ENCODE peak calls at places on chromosomes 7 and 10, in eight cellular contexts. I, B, O, X, U, D, C and A are unnamed samples. For H3K27me3, the result is how much of the 10 kb centered on the place peaks cover.

GRCh38 chr10:7408003-7408493 is 2.8 kb downstream of the SFMBT2 start:
- DNase-seq in I (no peak), B (peak), O (no peak), X (peak), U (no peak), D (peak), C (peak), A (peak)

GRCh38 chr7:25624001-25624400 is 395.7 kb upstream of the NPVF start:
- DNase-seq in I (no peak), B (no peak), O (no peak), X (no peak), U (no peak), D (no peak), C (no peak), A (no peak)

GRCh38 chr7:102044984-102045673 is 227.7 kb downstream of the CUX1 start:
- DNase-seq in I (peak), B (no peak), O (peak), X (no peak), U (no peak), D (no peak), C (peak), A (peak)

GRCh38 chr7:977326-978048 is 2.1 kb upstream of the COX19 start:
- DNase-seq in I (no peak), B (no peak), O (no peak), X (no peak), U (no peak), D (no peak), C (no peak), A (peak)

GRCh38 chr7:133971658-133972057 is 155.5 kb upstream of the LRGUK start:
- DNase-seq in I (no peak), B (no peak), O (no peak), X (no peak), U (no peak), D (no peak), C (no peak), A (no peak)

GRCh38 chr7:116591202-116592040 is 66.6 kb downstream of the CAV1 start:
- DNase-seq in I (no peak), B (no peak), O (no peak), X (no peak), U (no peak), D (no peak), C (no peak), A (no peak)

GRCh38 chr10:89301231-89301630 is 615 bp upstream of the IFIT2 start:
- DNase-seq in I (peak), B (no peak), O (no peak), X (no peak), U (no peak), D (peak), C (no peak), A (peak)

GRCh38 chr7:130903358-130903974 is 169.5 kb upstream of the KLF14 start:
- DNase-seq in I (no peak), B (no peak), O (peak), X (no peak), U (no peak), D (no peak), C (no peak), A (no peak)

GRCh38 chr10:82982110-82982608 is 1107.2 kb downstream of the NRG3 start:
- DNase-seq in I (no peak), B (no peak), O (peak), X (no peak), U (no peak), D (no peak), C (no peak), A (no peak)

GRCh38 chr7:4849390-4849789 is 12.4 kb downstream of the PAPOLB start:
- DNase-seq in I (peak), B (no peak), O (peak), X (no peak), U (no peak), D (no peak), C (no peak), A (peak)

GRCh38 chr10:58919927-58920654 is 256.4 kb upstream of the PHYHIPL start:
- DNase-seq in I (no peak), B (no peak), O (peak), X (no peak), U (no peak), D (no peak), C (no peak), A (no peak)

GRCh38 chr7:46628389-46628788 is 707.3 kb upstream of the IGFBP3 start:
- DNase-seq in I (no peak), B (no peak), O (no peak), X (no peak), U (no peak), D (no peak), C (no peak), A (no peak)

GRCh38 chr7:91293840-91294239 is 29.6 kb downstream of the FZD1 start:
- DNase-seq in I (no peak), B (no peak), O (no peak), X (no peak), U (no peak), D (no peak), C (no peak), A (no peak)

GRCh38 chr7:82234457-82235049 is 209.0 kb downstream of the CACNA2D1 start:
- DNase-seq in I (no peak), B (no peak), O (no peak), X (no peak), U (peak), D (no peak), C (no peak), A (no peak)

GRCh38 chr10:123428302-123428701 is 237.9 kb upstream of the GPR26 start:
- DNase-seq in I (no peak), B (no peak), O (no peak), X (no peak), U (no peak), D (no peak), C (no peak), A (no peak)

GRCh38 chr10:129500617-129501339 is 33.7 kb downstream of the MGMT start:
- DNase-seq in I (no peak), B (no peak), O (no peak), X (no peak), U (no peak), D (no peak), C (no peak), A (no peak)

GRCh38 chr10:124152781-124153600 is 59.6 kb upstream of the CHST15 start:
- DNase-seq in I (peak), B (no peak), O (peak), X (peak), U (no peak), D (peak), C (peak), A (no peak)

GRCh38 chr10:10605551-10606081 is 412.1 kb upstream of the CELF2 start:
- DNase-seq in I (peak), B (no peak), O (peak), X (peak), U (no peak), D (no peak), C (no peak), A (peak)

GRCh38 chr10:131452926-131453771 is 141.6 kb upstream of the TCERG1L start:
- DNase-seq in I (no peak), B (no peak), O (no peak), X (no peak), U (peak), D (no peak), C (peak), A (peak)

GRCh38 chr7:15199482-15199881 is 296.9 kb upstream of the DGKB start:
- DNase-seq in I (no peak), B (no peak), O (peak), X (no peak), U (no peak), D (no peak), C (no peak), A (no peak)

GRCh38 chr7:101576993-101577392 is 52.1 kb downstream of the MYL10 start:
- DNase-seq in I (no peak), B (no peak), O (no peak), X (no peak), U (no peak), D (no peak), C (no peak), A (no peak)

GRCh38 chr10:96370575-96371157 is 11.9 kb upstream of the OPALIN start:
- DNase-seq in I (peak), B (peak), O (peak), X (no peak), U (peak), D (peak), C (peak), A (peak)

GRCh38 chr7:22613466-22613865 is 113.5 kb upstream of the STEAP1B start:
- DNase-seq in I (no peak), B (no peak), O (no peak), X (no peak), U (no peak), D (no peak), C (no peak), A (no peak)

GRCh38 chr7:5827755-5828154 is 46.3 kb upstream of the RNF216 start:
- DNase-seq in I (no peak), B (peak), O (no peak), X (no peak), U (no peak), D (no peak), C (no peak), A (peak)

GRCh38 chr7:131190146-131190545 is 137.5 kb upstream of the MKLN1 start:
- DNase-seq in I (no peak), B (no peak), O (no peak), X (no peak), U (no peak), D (no peak), C (no peak), A (no peak)

GRCh38 chr10:106577266-106577665 is 587.2 kb downstream of the SORCS1 start:
- DNase-seq in I (no peak), B (no peak), O (peak), X (no peak), U (no peak), D (no peak), C (no peak), A (no peak)

GRCh38 chr7:3558410-3558809 is 257.4 kb downstream of the SDK1 start:
- DNase-seq in I (no peak), B (no peak), O (no peak), X (no peak), U (no peak), D (no peak), C (no peak), A (no peak)

GRCh38 chr7:13309535-13309934 is 622.1 kb downstream of the ARL4A start:
- DNase-seq in I (no peak), B (no peak), O (no peak), X (no peak), U (no peak), D (no peak), C (no peak), A (no peak)

GRCh38 chr10:94112321-94112720 is 118.6 kb downstream of the PLCE1 start:
- DNase-seq in I (no peak), B (no peak), O (no peak), X (no peak), U (no peak), D (no peak), C (no peak), A (no peak)

GRCh38 chr10:11625019-11625735 is 13.7 kb upstream of the USP6NL start:
- DNase-seq in I (no peak), B (no peak), O (no peak), X (no peak), U (no peak), D (no peak), C (no peak), A (no peak)

GRCh38 chr10:127100983-127101615 is 95.3 kb downstream of the INSYN2A start:
- DNase-seq in I (no peak), B (no peak), O (no peak), X (no peak), U (no peak), D (no peak), C (no peak), A (no peak)

GRCh38 chr7:106717254-106717996 is 56.5 kb upstream of the CCDC71L start:
- DNase-seq in I (no peak), B (no peak), O (no peak), X (no peak), U (no peak), D (no peak), C (no peak), A (no peak)

GRCh38 chr7:106720641-106721040 is 59.7 kb upstream of the CCDC71L start:
- DNase-seq in I (no peak), B (no peak), O (no peak), X (no peak), U (no peak), D (no peak), C (no peak), A (peak)

GRCh38 chr7:106717997-106718871 is 57.3 kb upstream of the CCDC71L start:
- DNase-seq in I (peak), B (peak), O (peak), X (no peak), U (no peak), D (peak), C (no peak), A (no peak)

GRCh38 chr7:106715730-106716129 is 54.8 kb upstream of the CCDC71L start:
- DNase-seq in I (no peak), B (no peak), O (no peak), X (no peak), U (no peak), D (no peak), C (no peak), A (no peak)
- H3K27ac ChIP-seq in I (no peak), B (no peak), O (no peak), X (no peak), U (no peak), D (no peak), C (no peak), A (no peak)

GRCh38 chr10:114009281-114009996 is 34.2 kb upstream of the ADRB1 start:
- DNase-seq in I (no peak), B (no peak), O (no peak), X (no peak), U (no peak), D (no peak), C (no peak), A (no peak)
- H3K27me3 ChIP-seq in I (under half), B (under half), O (under half), X (under half), U (under half), D (under half), C (under half), A (under half)

GRCh38 chr10:24871501-24871900 is 80.9 kb downstream of the PRTFDC1 start:
- DNase-seq in I (no peak), B (no peak), O (no peak), X (no peak), U (no peak), D (no peak), C (no peak), A (no peak)
- H3K27ac ChIP-seq in I (no peak), B (no peak), O (no peak), X (no peak), U (no peak), D (no peak), C (no peak), A (no peak)

DNA sequence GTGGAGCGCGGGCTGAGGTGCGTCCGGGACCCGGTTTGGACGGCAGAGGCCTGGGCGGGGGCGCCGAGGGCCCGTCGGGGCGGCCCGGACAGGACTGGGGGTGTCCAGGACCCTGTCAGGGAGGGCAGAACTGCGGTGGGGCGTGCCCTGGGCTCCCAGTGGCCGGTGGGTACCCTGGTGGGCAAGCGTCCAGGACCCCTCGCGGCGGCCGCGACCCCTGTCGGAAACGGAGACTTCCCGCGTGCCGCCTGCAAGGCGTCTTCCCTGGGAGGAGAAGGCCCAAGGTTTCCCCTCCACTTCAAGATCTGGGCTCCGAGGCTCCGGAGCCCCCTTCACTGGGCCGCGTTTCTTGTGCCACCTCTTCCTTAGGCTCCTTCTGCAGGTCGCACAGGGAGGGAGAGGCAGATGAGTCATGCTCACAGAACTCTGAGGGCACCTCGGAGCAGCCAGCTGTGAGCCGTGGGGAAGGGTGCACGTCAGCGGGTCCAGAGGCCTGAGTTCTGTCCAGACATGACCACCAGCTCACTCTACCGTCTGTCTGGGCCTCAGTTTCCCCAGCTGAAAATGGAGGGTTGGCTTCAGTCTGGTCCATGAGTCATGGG is 536 bp downstream of the ALOX5 start:
- DNase-seq in I (no peak), B (no peak), O (no peak), X (no peak), U (no peak), D (no peak), C (no peak), A (no peak)
- H3K27me3 ChIP-seq in I (under half), B (under half), O (under half), X (under half), U (under half), D (under half), C (half or more), A (under half)

GRCh38 chr7:70334883-70335282 is 736.6 kb downstream of the AUTS2 start:
- DNase-seq in I (no peak), B (no peak), O (no peak), X (no peak), U (no peak), D (no peak), C (no peak), A (no peak)
- H3K27ac ChIP-seq in I (no peak), B (no peak), O (no peak), X (no peak), U (no peak), D (no peak), C (no peak), A (no peak)

GRCh38 chr10:70993051-70993450 is 104.7 kb upstream of the PCBD1 start:
- DNase-seq in I (no peak), B (no peak), O (no peak), X (peak), U (no peak), D (no peak), C (no peak), A (no peak)
- H3K27me3 ChIP-seq in I (under half), B (under half), O (under half), X (under half), U (under half), D (under half), C (under half), A (under half)